ENCODE peak calls at places on chromosomes 12 and 14, in five cellular contexts. One of them, this sample, is unnamed. For H3K27me3, the result is how much of the 10 kb centered on the place peaks cover.

GRCh38 chr12:11795910-11796459 is 146.5 kb downstream of the ETV6 start:
- DNase-seq in adrenal gland: no peak
- DNase-seq in mammary epithelial cell: peak
- DNase-seq in body of pancreas: peak
- DNase-seq in ovary: no peak
- DNase-seq in this sample: no peak

GRCh38 chr14:38357557-38357956 is 101.7 kb upstream of the CLEC14A start:
- DNase-seq in ovary: no peak
- DNase-seq in mammary epithelial cell: no peak
- DNase-seq in body of pancreas: no peak
- DNase-seq in adrenal gland: no peak
- DNase-seq in this sample: no peak

GRCh38 chr12:10030446-10030845 is at the start of gene CLEC9A:
- DNase-seq in body of pancreas: no peak
- DNase-seq in ovary: no peak
- DNase-seq in adrenal gland: no peak
- DNase-seq in mammary epithelial cell: no peak
- DNase-seq in this sample: no peak

GRCh38 chr12:25250744-25251730 is at the start of gene KRAS:
- DNase-seq in ovary: peak
- DNase-seq in mammary epithelial cell: peak
- DNase-seq in adrenal gland: peak
- DNase-seq in body of pancreas: peak
- DNase-seq in this sample: peak

GRCh38 chr12:111557271-111558106 is 41.6 kb downstream of the ATXN2 start:
- DNase-seq in adrenal gland: no peak
- DNase-seq in ovary: no peak
- DNase-seq in mammary epithelial cell: peak
- DNase-seq in body of pancreas: no peak
- DNase-seq in this sample: no peak

GRCh38 chr12:49853671-49854070 is 10.8 kb upstream of the BCDIN3D start:
- DNase-seq in adrenal gland: no peak
- DNase-seq in body of pancreas: no peak
- DNase-seq in mammary epithelial cell: no peak
- DNase-seq in ovary: no peak
- DNase-seq in this sample: no peak

GRCh38 chr12:110249105-110249504 is 31.9 kb upstream of the ATP2A2 start:
- DNase-seq in adrenal gland: no peak
- DNase-seq in ovary: no peak
- DNase-seq in mammary epithelial cell: no peak
- DNase-seq in body of pancreas: no peak
- DNase-seq in this sample: no peak

GRCh38 chr12:90090929-90091651 is 382.5 kb upstream of the ATP2B1 start:
- DNase-seq in adrenal gland: no peak
- DNase-seq in body of pancreas: no peak
- DNase-seq in ovary: no peak
- DNase-seq in mammary epithelial cell: peak
- DNase-seq in this sample: no peak

GRCh38 chr12:4787965-4788364 is 67.8 kb downstream of the GALNT8 start:
- DNase-seq in adrenal gland: no peak
- DNase-seq in ovary: no peak
- DNase-seq in mammary epithelial cell: no peak
- DNase-seq in body of pancreas: no peak
- DNase-seq in this sample: no peak

GRCh38 chr14:69711065-69711464 is 55.9 kb upstream of the SRSF5 start:
- DNase-seq in adrenal gland: no peak
- DNase-seq in body of pancreas: peak
- DNase-seq in ovary: peak
- DNase-seq in mammary epithelial cell: no peak
- DNase-seq in this sample: no peak

GRCh38 chr14:91155626-91156089 is 41.8 kb downstream of the DGLUCY start:
- DNase-seq in mammary epithelial cell: no peak
- DNase-seq in body of pancreas: no peak
- DNase-seq in ovary: no peak
- DNase-seq in adrenal gland: no peak
- DNase-seq in this sample: no peak

GRCh38 chr12:101935769-101936741 is 58.7 kb downstream of the DRAM1 start:
- DNase-seq in mammary epithelial cell: peak
- DNase-seq in ovary: peak
- DNase-seq in adrenal gland: no peak
- DNase-seq in body of pancreas: peak
- DNase-seq in this sample: no peak

GRCh38 chr14:69346710-69347109 is 51.4 kb downstream of the ERH start:
- DNase-seq in adrenal gland: no peak
- DNase-seq in body of pancreas: peak
- DNase-seq in mammary epithelial cell: no peak
- DNase-seq in ovary: no peak
- DNase-seq in this sample: no peak

GRCh38 chr12:15268927-15269552 is 47.8 kb upstream of the RERG start:
- DNase-seq in adrenal gland: peak
- DNase-seq in ovary: peak
- DNase-seq in body of pancreas: peak
- DNase-seq in mammary epithelial cell: peak
- DNase-seq in this sample: peak

GRCh38 chr14:75982724-75983358 is 1.0 kb upstream of the TGFB3 start:
- DNase-seq in ovary: peak
- DNase-seq in mammary epithelial cell: peak
- DNase-seq in body of pancreas: peak
- DNase-seq in adrenal gland: peak
- DNase-seq in this sample: peak

GRCh38 chr14:97177016-97177415 is 379.8 kb downstream of the VRK1 start:
- DNase-seq in ovary: no peak
- DNase-seq in body of pancreas: no peak
- DNase-seq in mammary epithelial cell: peak
- DNase-seq in adrenal gland: no peak
- DNase-seq in this sample: no peak

GRCh38 chr12:105922670-105923102 is 216.1 kb downstream of the NUAK1 start:
- DNase-seq in body of pancreas: no peak
- DNase-seq in mammary epithelial cell: peak
- DNase-seq in ovary: no peak
- DNase-seq in adrenal gland: no peak
- DNase-seq in this sample: no peak

GRCh38 chr14:39423793-39424192 is 8.4 kb downstream of the FBXO33 start:
- DNase-seq in mammary epithelial cell: no peak
- DNase-seq in body of pancreas: no peak
- DNase-seq in adrenal gland: no peak
- DNase-seq in ovary: no peak
- DNase-seq in this sample: no peak

GRCh38 chr12:116043673-116044072 is 233.8 kb downstream of the MED13L start:
- DNase-seq in body of pancreas: no peak
- DNase-seq in ovary: no peak
- DNase-seq in adrenal gland: no peak
- DNase-seq in mammary epithelial cell: no peak
- DNase-seq in this sample: no peak

GRCh38 chr12:30967026-30967425 is 40.5 kb downstream of the TSPAN11 start:
- DNase-seq in adrenal gland: no peak
- DNase-seq in ovary: no peak
- DNase-seq in body of pancreas: no peak
- DNase-seq in mammary epithelial cell: no peak
- DNase-seq in this sample: peak
- H3K27me3 ChIP-seq in adrenal gland: under half
- H3K27me3 ChIP-seq in ovary: under half
- H3K27me3 ChIP-seq in body of pancreas: under half
- H3K27me3 ChIP-seq in mammary epithelial cell: under half
- H3K27me3 ChIP-seq in this sample: under half

DNA sequence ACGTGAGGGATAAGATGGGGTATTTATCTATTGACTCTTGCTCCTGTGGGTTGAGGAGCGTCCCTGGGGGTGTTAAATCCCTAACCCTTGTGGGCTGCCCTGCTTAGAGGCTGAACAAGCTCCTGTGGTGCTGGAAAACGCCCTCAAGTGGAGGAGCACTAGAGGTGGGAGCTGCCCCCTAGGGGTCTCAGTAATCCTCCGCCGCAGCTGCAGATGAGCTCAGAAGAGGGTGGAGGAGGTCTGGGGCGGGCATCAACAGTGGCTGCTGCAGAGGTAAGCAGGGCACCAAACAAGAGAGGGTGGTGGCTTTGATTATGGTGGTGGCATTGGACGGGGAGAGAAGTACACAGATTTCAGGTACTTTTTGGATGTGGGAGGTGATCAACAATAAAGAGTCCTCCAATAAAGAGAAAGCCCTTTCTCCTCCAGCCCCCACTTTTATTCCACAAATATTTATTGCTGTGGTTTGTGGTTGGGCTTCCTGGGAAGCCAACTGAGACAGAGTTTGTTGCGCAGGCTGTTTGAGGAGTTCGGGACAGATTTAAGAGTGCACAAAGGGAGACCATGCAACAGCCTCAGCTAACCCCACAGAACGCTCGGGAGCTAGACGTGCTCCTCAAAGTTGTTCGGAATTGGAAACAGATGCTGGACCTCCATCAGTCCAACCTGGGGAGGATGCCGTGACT is 179.9 kb downstream of the ADCK1 start:
- DNase-seq in body of pancreas: no peak
- DNase-seq in ovary: no peak
- DNase-seq in adrenal gland: no peak
- DNase-seq in mammary epithelial cell: no peak
- DNase-seq in this sample: no peak
- H3K27me3 ChIP-seq in body of pancreas: under half
- H3K27me3 ChIP-seq in ovary: under half
- H3K27me3 ChIP-seq in adrenal gland: under half
- H3K27me3 ChIP-seq in mammary epithelial cell: under half
- H3K27me3 ChIP-seq in this sample: under half

GRCh38 chr12:132477703-132478432 is 12.1 kb upstream of the FBRSL1 start:
- DNase-seq in body of pancreas: no peak
- DNase-seq in ovary: no peak
- DNase-seq in mammary epithelial cell: peak
- DNase-seq in adrenal gland: no peak
- DNase-seq in this sample: no peak

GRCh38 chr12:132478845-132479244 is 11.1 kb upstream of the FBRSL1 start:
- DNase-seq in ovary: no peak
- DNase-seq in body of pancreas: no peak
- DNase-seq in mammary epithelial cell: no peak
- DNase-seq in adrenal gland: no peak
- DNase-seq in this sample: no peak

GRCh38 chr12:132479291-132479690 is 10.7 kb upstream of the FBRSL1 start:
- DNase-seq in adrenal gland: no peak
- DNase-seq in ovary: no peak
- DNase-seq in mammary epithelial cell: no peak
- DNase-seq in body of pancreas: no peak
- DNase-seq in this sample: peak

GRCh38 chr12:132477009-132477702 is 12.8 kb upstream of the FBRSL1 start:
- DNase-seq in body of pancreas: no peak
- DNase-seq in adrenal gland: no peak
- DNase-seq in mammary epithelial cell: no peak
- DNase-seq in ovary: no peak
- DNase-seq in this sample: no peak

GRCh38 chr12:132478433-132478803 is 11.5 kb upstream of the FBRSL1 start:
- DNase-seq in body of pancreas: no peak
- DNase-seq in mammary epithelial cell: no peak
- DNase-seq in adrenal gland: no peak
- DNase-seq in ovary: no peak
- DNase-seq in this sample: no peak
- H3K27me3 ChIP-seq in body of pancreas: under half
- H3K27me3 ChIP-seq in mammary epithelial cell: under half
- H3K27me3 ChIP-seq in adrenal gland: under half
- H3K27me3 ChIP-seq in ovary: under half
- H3K27me3 ChIP-seq in this sample: under half

DNA sequence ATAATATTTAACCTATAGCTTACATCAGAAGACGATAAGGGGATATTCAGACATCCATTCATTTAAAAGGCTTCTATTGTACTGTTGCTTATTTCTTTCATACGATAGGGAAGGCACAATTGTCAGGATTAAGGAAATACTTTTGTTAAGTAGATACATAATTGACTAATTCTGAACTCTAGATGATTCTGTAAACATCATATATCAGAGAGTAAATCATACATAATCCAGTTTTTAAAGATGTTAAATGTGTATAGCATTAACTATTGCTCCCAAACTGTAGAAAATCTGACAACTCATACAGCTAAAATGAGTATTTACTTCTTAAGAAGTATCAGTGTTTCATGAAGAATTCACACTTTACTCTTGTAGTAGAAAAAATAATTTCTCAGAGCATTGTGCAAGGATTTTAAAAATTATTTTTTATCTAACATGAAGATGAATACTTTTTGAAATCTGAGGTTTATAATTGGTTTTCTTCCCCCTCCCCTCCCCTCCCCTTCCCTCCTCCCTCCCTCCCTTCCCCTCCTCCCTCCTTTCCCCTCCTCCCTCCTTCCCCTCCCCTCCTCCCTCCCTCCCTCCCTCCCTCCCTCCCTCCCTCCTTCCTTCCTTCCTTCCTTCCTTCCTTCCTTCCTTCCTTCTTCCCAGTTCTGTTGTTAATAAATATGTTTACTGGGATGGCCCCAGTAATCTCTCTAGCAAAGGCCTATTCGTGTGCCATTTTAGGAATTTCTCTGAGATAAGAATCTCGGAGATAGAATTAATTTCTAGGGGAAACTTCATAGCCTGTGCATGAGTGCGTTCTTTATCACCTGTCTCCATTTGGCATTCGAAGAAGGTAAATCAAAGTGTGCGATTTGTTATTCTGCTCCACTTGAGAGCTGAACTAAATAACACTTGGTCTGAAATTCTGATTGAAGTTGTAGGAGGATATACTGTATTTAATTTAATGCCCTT is 2.3 kb downstream of the NPAS3 start:
- DNase-seq in ovary: no peak
- DNase-seq in mammary epithelial cell: no peak
- DNase-seq in adrenal gland: no peak
- DNase-seq in body of pancreas: no peak
- DNase-seq in this sample: no peak
- H3K27me3 ChIP-seq in ovary: under half
- H3K27me3 ChIP-seq in mammary epithelial cell: under half
- H3K27me3 ChIP-seq in adrenal gland: under half
- H3K27me3 ChIP-seq in body of pancreas: under half
- H3K27me3 ChIP-seq in this sample: under half

GRCh38 chr12:53333289-53333688 is 2.9 kb downstream of the SP7 start:
- DNase-seq in mammary epithelial cell: no peak
- DNase-seq in adrenal gland: no peak
- DNase-seq in body of pancreas: no peak
- DNase-seq in ovary: no peak
- DNase-seq in this sample: no peak
- H3K27me3 ChIP-seq in mammary epithelial cell: under half
- H3K27me3 ChIP-seq in adrenal gland: under half
- H3K27me3 ChIP-seq in body of pancreas: under half
- H3K27me3 ChIP-seq in ovary: under half
- H3K27me3 ChIP-seq in this sample: under half

This sample was measured in right lobe of liver.